ENCODE peak calls at places on chromosomes 12 and 14, in seven cellular contexts. One of them, this sample, is unnamed. For H3K4me1, the result is how much of the 10 kb centered on the place peaks cover.

GRCh38 chr14:60915781-60916180 is 65.1 kb downstream of the TRMT5 start:
- DNase-seq in heart right ventricle: no peak
- DNase-seq in cardiac muscle cell: no peak
- DNase-seq in hepatocyte: no peak
- DNase-seq in tibial artery: no peak
- DNase-seq in mesenchymal stem cell: no peak
- DNase-seq in keratinocyte: no peak
- DNase-seq in this sample: no peak

GRCh38 chr12:48024735-48025134 is 20.5 kb upstream of the COL2A1 start:
- DNase-seq in heart right ventricle: no peak
- DNase-seq in cardiac muscle cell: no peak
- DNase-seq in hepatocyte: no peak
- DNase-seq in tibial artery: no peak
- DNase-seq in mesenchymal stem cell: no peak
- DNase-seq in keratinocyte: no peak
- DNase-seq in this sample: no peak

GRCh38 chr12:106767954-106768501 is 6.5 kb upstream of the RIC8B start:
- DNase-seq in heart right ventricle: no peak
- DNase-seq in cardiac muscle cell: no peak
- DNase-seq in hepatocyte: no peak
- DNase-seq in tibial artery: no peak
- DNase-seq in mesenchymal stem cell: no peak
- DNase-seq in keratinocyte: no peak
- DNase-seq in this sample: peak

GRCh38 chr12:102869571-102869970 is 47.5 kb downstream of the PAH start:
- DNase-seq in heart right ventricle: no peak
- DNase-seq in cardiac muscle cell: no peak
- DNase-seq in hepatocyte: no peak
- DNase-seq in tibial artery: no peak
- DNase-seq in mesenchymal stem cell: no peak
- DNase-seq in keratinocyte: no peak
- DNase-seq in this sample: no peak

GRCh38 chr14:38174721-38175120 is 33.0 kb upstream of the SSTR1 start:
- DNase-seq in heart right ventricle: no peak
- DNase-seq in cardiac muscle cell: no peak
- DNase-seq in hepatocyte: no peak
- DNase-seq in tibial artery: no peak
- DNase-seq in mesenchymal stem cell: no peak
- DNase-seq in keratinocyte: no peak
- DNase-seq in this sample: no peak

GRCh38 chr12:122942609-122943008 is 23.7 kb downstream of the ABCB9 start:
- DNase-seq in heart right ventricle: no peak
- DNase-seq in cardiac muscle cell: no peak
- DNase-seq in hepatocyte: no peak
- DNase-seq in tibial artery: no peak
- DNase-seq in mesenchymal stem cell: peak
- DNase-seq in keratinocyte: no peak
- DNase-seq in this sample: no peak

GRCh38 chr12:27096420-27096819 is 14.0 kb upstream of the C12orf71 start:
- DNase-seq in heart right ventricle: no peak
- DNase-seq in cardiac muscle cell: no peak
- DNase-seq in hepatocyte: no peak
- DNase-seq in tibial artery: no peak
- DNase-seq in mesenchymal stem cell: no peak
- DNase-seq in keratinocyte: no peak
- DNase-seq in this sample: no peak

GRCh38 chr12:124191024-124191359 is 103.9 kb upstream of the RFLNA start:
- DNase-seq in heart right ventricle: no peak
- DNase-seq in cardiac muscle cell: no peak
- DNase-seq in hepatocyte: no peak
- DNase-seq in tibial artery: no peak
- DNase-seq in mesenchymal stem cell: peak
- DNase-seq in keratinocyte: no peak
- DNase-seq in this sample: no peak

GRCh38 chr12:34397591-34398365 is 375.5 kb downstream of the ALG10 start:
- DNase-seq in heart right ventricle: peak
- DNase-seq in cardiac muscle cell: no peak
- DNase-seq in hepatocyte: no peak
- DNase-seq in tibial artery: peak
- DNase-seq in mesenchymal stem cell: no peak
- DNase-seq in keratinocyte: no peak
- DNase-seq in this sample: no peak

GRCh38 chr12:32471601-32472001 is 72.2 kb downstream of the FGD4 start:
- DNase-seq in heart right ventricle: no peak
- DNase-seq in cardiac muscle cell: no peak
- DNase-seq in hepatocyte: no peak
- DNase-seq in tibial artery: no peak
- DNase-seq in mesenchymal stem cell: peak
- DNase-seq in keratinocyte: no peak
- DNase-seq in this sample: no peak

GRCh38 chr12:6352198-6353173 is 10.6 kb upstream of the TNFRSF1A start:
- DNase-seq in heart right ventricle: no peak
- DNase-seq in cardiac muscle cell: no peak
- DNase-seq in hepatocyte: no peak
- DNase-seq in tibial artery: no peak
- DNase-seq in mesenchymal stem cell: no peak
- DNase-seq in keratinocyte: no peak
- DNase-seq in this sample: peak

GRCh38 chr14:93207468-93208308 is 632 bp downstream of the UBR7 start:
- DNase-seq in heart right ventricle: no peak
- DNase-seq in cardiac muscle cell: peak
- DNase-seq in hepatocyte: peak
- DNase-seq in tibial artery: peak
- DNase-seq in mesenchymal stem cell: peak
- DNase-seq in keratinocyte: no peak
- DNase-seq in this sample: peak

GRCh38 chr12:25195056-25195971 is at the start of the genes DNAI7 and ETFRF1:
- DNase-seq in heart right ventricle: peak
- DNase-seq in cardiac muscle cell: peak
- DNase-seq in hepatocyte: peak
- DNase-seq in tibial artery: peak
- DNase-seq in mesenchymal stem cell: peak
- DNase-seq in keratinocyte: peak
- DNase-seq in this sample: peak

GRCh38 chr12:28814246-28814645 is 334.8 kb upstream of the FAR2 start:
- DNase-seq in heart right ventricle: no peak
- DNase-seq in cardiac muscle cell: no peak
- DNase-seq in hepatocyte: no peak
- DNase-seq in tibial artery: no peak
- DNase-seq in mesenchymal stem cell: no peak
- DNase-seq in keratinocyte: peak
- DNase-seq in this sample: no peak

GRCh38 chr12:22458301-22458917 is 85.9 kb downstream of the C2CD5 start:
- DNase-seq in heart right ventricle: no peak
- DNase-seq in cardiac muscle cell: no peak
- DNase-seq in hepatocyte: no peak
- DNase-seq in tibial artery: no peak
- DNase-seq in mesenchymal stem cell: no peak
- DNase-seq in keratinocyte: no peak
- DNase-seq in this sample: no peak

GRCh38 chr12:15732341-15733061 is 56.7 kb downstream of the EPS8 start:
- DNase-seq in heart right ventricle: no peak
- DNase-seq in cardiac muscle cell: no peak
- DNase-seq in hepatocyte: peak
- DNase-seq in tibial artery: no peak
- DNase-seq in mesenchymal stem cell: peak
- DNase-seq in keratinocyte: no peak
- DNase-seq in this sample: no peak

GRCh38 chr12:27552886-27553560 is 29.0 kb downstream of the PPFIBP1 start:
- DNase-seq in heart right ventricle: no peak
- DNase-seq in cardiac muscle cell: no peak
- DNase-seq in hepatocyte: no peak
- DNase-seq in tibial artery: no peak
- DNase-seq in mesenchymal stem cell: peak
- DNase-seq in keratinocyte: no peak
- DNase-seq in this sample: no peak

GRCh38 chr14:86532219-86532618 is 1002.3 kb downstream of the FLRT2 start:
- DNase-seq in heart right ventricle: no peak
- DNase-seq in cardiac muscle cell: no peak
- DNase-seq in hepatocyte: no peak
- DNase-seq in tibial artery: no peak
- DNase-seq in mesenchymal stem cell: no peak
- DNase-seq in keratinocyte: no peak
- DNase-seq in this sample: no peak

GRCh38 chr12:27161458-27162228 is 79.3 kb upstream of the C12orf71 start:
- DNase-seq in heart right ventricle: no peak
- DNase-seq in cardiac muscle cell: no peak
- DNase-seq in hepatocyte: no peak
- DNase-seq in tibial artery: no peak
- DNase-seq in mesenchymal stem cell: no peak
- DNase-seq in keratinocyte: no peak
- DNase-seq in this sample: no peak

GRCh38 chr14:46048127-46048526 is 603.5 kb downstream of the RPL10L start:
- DNase-seq in heart right ventricle: no peak
- DNase-seq in cardiac muscle cell: peak
- DNase-seq in hepatocyte: peak
- DNase-seq in tibial artery: no peak
- DNase-seq in mesenchymal stem cell: peak
- DNase-seq in keratinocyte: peak
- DNase-seq in this sample: no peak

GRCh38 chr12:108832730-108833354 is 24.5 kb downstream of the SSH1 start:
- DNase-seq in heart right ventricle: no peak
- DNase-seq in cardiac muscle cell: peak
- DNase-seq in hepatocyte: no peak
- DNase-seq in tibial artery: no peak
- DNase-seq in mesenchymal stem cell: peak
- DNase-seq in keratinocyte: no peak
- DNase-seq in this sample: peak

GRCh38 chr14:61269321-61270083 is 11.6 kb downstream of the TMEM30B start:
- DNase-seq in heart right ventricle: peak
- DNase-seq in cardiac muscle cell: peak
- DNase-seq in hepatocyte: peak
- DNase-seq in tibial artery: peak
- DNase-seq in mesenchymal stem cell: peak
- DNase-seq in keratinocyte: no peak
- DNase-seq in this sample: peak

GRCh38 chr14:52011557-52011956 is 22.2 kb downstream of the RTRAF start:
- DNase-seq in heart right ventricle: no peak
- DNase-seq in cardiac muscle cell: no peak
- DNase-seq in hepatocyte: no peak
- DNase-seq in tibial artery: no peak
- DNase-seq in mesenchymal stem cell: no peak
- DNase-seq in keratinocyte: no peak
- DNase-seq in this sample: no peak

GRCh38 chr12:4193821-4194220 is 79.7 kb upstream of the CCND2 start:
- DNase-seq in heart right ventricle: no peak
- DNase-seq in cardiac muscle cell: no peak
- DNase-seq in hepatocyte: no peak
- DNase-seq in tibial artery: no peak
- DNase-seq in mesenchymal stem cell: no peak
- DNase-seq in keratinocyte: no peak
- DNase-seq in this sample: no peak

GRCh38 chr12:65826513-65827171 is 2.4 kb downstream of the HMGA2 start:
- DNase-seq in heart right ventricle: no peak
- DNase-seq in cardiac muscle cell: peak
- DNase-seq in hepatocyte: no peak
- DNase-seq in tibial artery: no peak
- DNase-seq in mesenchymal stem cell: peak
- DNase-seq in keratinocyte: no peak
- DNase-seq in this sample: peak

GRCh38 chr14:67583711-67584644 is 16.1 kb downstream of the PIGH start:
- DNase-seq in heart right ventricle: no peak
- DNase-seq in cardiac muscle cell: peak
- DNase-seq in hepatocyte: peak
- DNase-seq in tibial artery: no peak
- DNase-seq in mesenchymal stem cell: peak
- DNase-seq in keratinocyte: no peak
- DNase-seq in this sample: peak

GRCh38 chr14:91373591-91374245 is 43.9 kb downstream of the CCDC88C start:
- DNase-seq in heart right ventricle: no peak
- DNase-seq in cardiac muscle cell: no peak
- DNase-seq in hepatocyte: no peak
- DNase-seq in tibial artery: no peak
- DNase-seq in mesenchymal stem cell: no peak
- DNase-seq in keratinocyte: no peak
- DNase-seq in this sample: no peak
- H3K4me3 ChIP-seq in heart right ventricle: no peak
- H3K4me3 ChIP-seq in cardiac muscle cell: no peak
- H3K4me3 ChIP-seq in hepatocyte: no peak
- H3K4me3 ChIP-seq in tibial artery: no peak
- H3K4me3 ChIP-seq in mesenchymal stem cell: no peak
- H3K4me3 ChIP-seq in keratinocyte: no peak
- H3K4me3 ChIP-seq in this sample: no peak

GRCh38 chr14:54207075-54207474 is 189.7 kb upstream of the CDKN3 start:
- DNase-seq in heart right ventricle: no peak
- DNase-seq in cardiac muscle cell: no peak
- DNase-seq in hepatocyte: no peak
- DNase-seq in tibial artery: no peak
- DNase-seq in mesenchymal stem cell: peak
- DNase-seq in keratinocyte: peak
- DNase-seq in this sample: peak
- H3K4me1 ChIP-seq in heart right ventricle: under half
- H3K4me1 ChIP-seq in cardiac muscle cell: under half
- H3K4me1 ChIP-seq in hepatocyte: under half
- H3K4me1 ChIP-seq in tibial artery: under half
- H3K4me1 ChIP-seq in mesenchymal stem cell: under half
- H3K4me1 ChIP-seq in keratinocyte: under half
- H3K4me1 ChIP-seq in this sample: half or more

GRCh38 chr14:92039073-92039719 is 663 bp downstream of the TRIP11 start:
- DNase-seq in heart right ventricle: no peak
- DNase-seq in cardiac muscle cell: peak
- DNase-seq in hepatocyte: peak
- DNase-seq in tibial artery: no peak
- DNase-seq in mesenchymal stem cell: peak
- DNase-seq in keratinocyte: peak
- DNase-seq in this sample: no peak

GRCh38 chr14:92037989-92038388 is 1.9 kb downstream of the TRIP11 start:
- DNase-seq in heart right ventricle: no peak
- DNase-seq in cardiac muscle cell: no peak
- DNase-seq in hepatocyte: no peak
- DNase-seq in tibial artery: no peak
- DNase-seq in mesenchymal stem cell: no peak
- DNase-seq in keratinocyte: no peak
- DNase-seq in this sample: peak

GRCh38 chr14:92039720-92040430 is at the start of gene TRIP11:
- DNase-seq in heart right ventricle: peak
- DNase-seq in cardiac muscle cell: peak
- DNase-seq in hepatocyte: peak
- DNase-seq in tibial artery: peak
- DNase-seq in mesenchymal stem cell: peak
- DNase-seq in keratinocyte: peak
- DNase-seq in this sample: peak

GRCh38 chr14:92040431-92041040 is 677 bp upstream of the TRIP11 start:
- DNase-seq in heart right ventricle: no peak
- DNase-seq in cardiac muscle cell: peak
- DNase-seq in hepatocyte: peak
- DNase-seq in tibial artery: no peak
- DNase-seq in mesenchymal stem cell: peak
- DNase-seq in keratinocyte: peak
- DNase-seq in this sample: peak

GRCh38 chr14:92041203-92041602 is 1.3 kb upstream of the TRIP11 start:
- DNase-seq in heart right ventricle: no peak
- DNase-seq in cardiac muscle cell: no peak
- DNase-seq in hepatocyte: no peak
- DNase-seq in tibial artery: no peak
- DNase-seq in mesenchymal stem cell: no peak
- DNase-seq in keratinocyte: no peak
- DNase-seq in this sample: no peak
- H3K4me3 ChIP-seq in heart right ventricle: peak
- H3K4me3 ChIP-seq in cardiac muscle cell: peak
- H3K4me3 ChIP-seq in hepatocyte: no peak
- H3K4me3 ChIP-seq in tibial artery: peak
- H3K4me3 ChIP-seq in mesenchymal stem cell: peak
- H3K4me3 ChIP-seq in keratinocyte: no peak
- H3K4me3 ChIP-seq in this sample: peak

GRCh38 chr12:113755098-113755497 is 211.0 kb downstream of the RBM19 start:
- DNase-seq in heart right ventricle: no peak
- DNase-seq in cardiac muscle cell: no peak
- DNase-seq in hepatocyte: no peak
- DNase-seq in tibial artery: no peak
- DNase-seq in mesenchymal stem cell: no peak
- DNase-seq in keratinocyte: no peak
- DNase-seq in this sample: no peak
- H3K4me1 ChIP-seq in heart right ventricle: under half
- H3K4me1 ChIP-seq in cardiac muscle cell: under half
- H3K4me1 ChIP-seq in hepatocyte: under half
- H3K4me1 ChIP-seq in tibial artery: under half
- H3K4me1 ChIP-seq in mesenchymal stem cell: under half
- H3K4me1 ChIP-seq in keratinocyte: under half
- H3K4me1 ChIP-seq in this sample: under half